ENCODE peak calls at places on chromosomes 6 and 20, in ten cellular contexts. One of them, this sample, is unnamed.

GRCh38 chr20:5734559-5735137 is 15.6 kb upstream of the SHLD1 start:
- DNase-seq in pancreas: no peak
- DNase-seq in substantia nigra: no peak
- DNase-seq in A549: peak
- DNase-seq in mesendoderm: no peak
- DNase-seq in RWPE1: no peak
- DNase-seq in neuronal stem cell: no peak
- DNase-seq in ovary: no peak
- DNase-seq in CD8-positive, alpha-beta T cell: no peak
- DNase-seq in PC-9: no peak
- DNase-seq in this sample: no peak

GRCh38 chr6:111727798-111728197 is 122.1 kb upstream of the TRAF3IP2 start:
- DNase-seq in pancreas: no peak
- DNase-seq in substantia nigra: no peak
- DNase-seq in A549: peak
- DNase-seq in mesendoderm: peak
- DNase-seq in RWPE1: no peak
- DNase-seq in neuronal stem cell: no peak
- DNase-seq in ovary: no peak
- DNase-seq in CD8-positive, alpha-beta T cell: no peak
- DNase-seq in PC-9: no peak
- DNase-seq in this sample: no peak

GRCh38 chr6:31582230-31582601 is at the start of gene LTB:
- DNase-seq in pancreas: no peak
- DNase-seq in substantia nigra: no peak
- DNase-seq in A549: no peak
- DNase-seq in mesendoderm: no peak
- DNase-seq in RWPE1: no peak
- DNase-seq in neuronal stem cell: no peak
- DNase-seq in ovary: no peak
- DNase-seq in CD8-positive, alpha-beta T cell: peak
- DNase-seq in PC-9: no peak
- DNase-seq in this sample: peak

GRCh38 chr6:30544666-30545272 is 11.5 kb downstream of the GNL1 start:
- DNase-seq in pancreas: peak
- DNase-seq in substantia nigra: no peak
- DNase-seq in A549: peak
- DNase-seq in mesendoderm: peak
- DNase-seq in RWPE1: peak
- DNase-seq in neuronal stem cell: peak
- DNase-seq in ovary: no peak
- DNase-seq in CD8-positive, alpha-beta T cell: no peak
- DNase-seq in PC-9: no peak
- DNase-seq in this sample: peak

GRCh38 chr20:58710481-58711265 is 18.1 kb downstream of the NPEPL1 start:
- DNase-seq in pancreas: peak
- DNase-seq in substantia nigra: no peak
- DNase-seq in A549: no peak
- DNase-seq in mesendoderm: no peak
- DNase-seq in RWPE1: no peak
- DNase-seq in neuronal stem cell: no peak
- DNase-seq in ovary: no peak
- DNase-seq in CD8-positive, alpha-beta T cell: no peak
- DNase-seq in PC-9: no peak
- DNase-seq in this sample: no peak

GRCh38 chr6:52454556-52454955 is 34.4 kb downstream of the EFHC1 start:
- DNase-seq in pancreas: no peak
- DNase-seq in substantia nigra: no peak
- DNase-seq in A549: no peak
- DNase-seq in mesendoderm: peak
- DNase-seq in RWPE1: peak
- DNase-seq in neuronal stem cell: no peak
- DNase-seq in ovary: no peak
- DNase-seq in CD8-positive, alpha-beta T cell: no peak
- DNase-seq in PC-9: peak
- DNase-seq in this sample: no peak

GRCh38 chr6:71478834-71479541 is 190.4 kb downstream of the OGFRL1 start:
- DNase-seq in pancreas: no peak
- DNase-seq in substantia nigra: no peak
- DNase-seq in A549: peak
- DNase-seq in mesendoderm: peak
- DNase-seq in RWPE1: peak
- DNase-seq in neuronal stem cell: no peak
- DNase-seq in ovary: no peak
- DNase-seq in CD8-positive, alpha-beta T cell: no peak
- DNase-seq in PC-9: peak
- DNase-seq in this sample: no peak

GRCh38 chr6:2600363-2600762 is 150.4 kb downstream of the MYLK4 start:
- DNase-seq in pancreas: no peak
- DNase-seq in substantia nigra: no peak
- DNase-seq in A549: no peak
- DNase-seq in mesendoderm: no peak
- DNase-seq in RWPE1: no peak
- DNase-seq in neuronal stem cell: no peak
- DNase-seq in ovary: no peak
- DNase-seq in CD8-positive, alpha-beta T cell: no peak
- DNase-seq in PC-9: no peak
- DNase-seq in this sample: no peak

GRCh38 chr6:144581807-144582537 is 296.8 kb downstream of the UTRN start:
- DNase-seq in pancreas: no peak
- DNase-seq in substantia nigra: no peak
- DNase-seq in A549: peak
- DNase-seq in mesendoderm: peak
- DNase-seq in RWPE1: no peak
- DNase-seq in neuronal stem cell: peak
- DNase-seq in ovary: no peak
- DNase-seq in CD8-positive, alpha-beta T cell: no peak
- DNase-seq in PC-9: no peak
- DNase-seq in this sample: peak

GRCh38 chr6:105374010-105374420 is 28.9 kb downstream of the PREP start:
- DNase-seq in pancreas: no peak
- DNase-seq in substantia nigra: no peak
- DNase-seq in A549: no peak
- DNase-seq in mesendoderm: no peak
- DNase-seq in RWPE1: peak
- DNase-seq in neuronal stem cell: no peak
- DNase-seq in ovary: no peak
- DNase-seq in CD8-positive, alpha-beta T cell: no peak
- DNase-seq in PC-9: peak
- DNase-seq in this sample: no peak

GRCh38 chr6:16799279-16800193 is 38.3 kb upstream of the ATXN1 start:
- DNase-seq in pancreas: no peak
- DNase-seq in substantia nigra: no peak
- DNase-seq in A549: peak
- DNase-seq in mesendoderm: no peak
- DNase-seq in RWPE1: peak
- DNase-seq in neuronal stem cell: no peak
- DNase-seq in ovary: no peak
- DNase-seq in CD8-positive, alpha-beta T cell: no peak
- DNase-seq in PC-9: no peak
- DNase-seq in this sample: no peak

GRCh38 chr6:42236680-42237473 is 19.2 kb upstream of the MRPS10 start:
- DNase-seq in pancreas: no peak
- DNase-seq in substantia nigra: no peak
- DNase-seq in A549: no peak
- DNase-seq in mesendoderm: no peak
- DNase-seq in RWPE1: no peak
- DNase-seq in neuronal stem cell: no peak
- DNase-seq in ovary: no peak
- DNase-seq in CD8-positive, alpha-beta T cell: no peak
- DNase-seq in PC-9: no peak
- DNase-seq in this sample: no peak

GRCh38 chr6:139663996-139664395 is 289.5 kb upstream of the CITED2 start:
- DNase-seq in pancreas: no peak
- DNase-seq in substantia nigra: no peak
- DNase-seq in A549: no peak
- DNase-seq in mesendoderm: no peak
- DNase-seq in RWPE1: no peak
- DNase-seq in neuronal stem cell: no peak
- DNase-seq in ovary: no peak
- DNase-seq in CD8-positive, alpha-beta T cell: no peak
- DNase-seq in PC-9: no peak
- DNase-seq in this sample: no peak

GRCh38 chr20:51346686-51347485 is 195.6 kb downstream of the NFATC2 start:
- DNase-seq in pancreas: no peak
- DNase-seq in substantia nigra: no peak
- DNase-seq in A549: peak
- DNase-seq in mesendoderm: no peak
- DNase-seq in RWPE1: peak
- DNase-seq in neuronal stem cell: no peak
- DNase-seq in ovary: no peak
- DNase-seq in CD8-positive, alpha-beta T cell: no peak
- DNase-seq in PC-9: no peak
- DNase-seq in this sample: no peak

DNA sequence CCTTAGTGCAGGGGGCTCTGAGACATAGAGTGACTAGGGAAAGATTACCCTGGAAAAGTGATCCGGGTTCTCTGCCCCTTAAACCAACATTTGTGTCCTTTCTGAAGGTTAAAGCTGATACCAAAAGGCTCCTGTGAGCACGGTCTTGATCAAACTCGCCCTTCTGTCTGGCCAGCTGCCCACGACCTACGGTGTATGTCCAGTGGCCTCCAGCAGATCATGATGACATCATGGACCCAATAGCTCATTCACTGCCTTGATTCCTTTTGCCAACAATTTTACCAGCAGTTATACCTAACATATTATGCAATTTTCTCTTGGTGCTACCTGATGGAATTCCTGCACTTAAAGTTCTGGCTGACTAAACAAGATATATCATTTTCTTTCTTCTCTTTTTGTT is 6.8 kb downstream of the ULBP2 start:
- DNase-seq in pancreas: no peak
- DNase-seq in substantia nigra: no peak
- DNase-seq in A549: no peak
- DNase-seq in mesendoderm: no peak
- DNase-seq in RWPE1: no peak
- DNase-seq in neuronal stem cell: no peak
- DNase-seq in ovary: no peak
- DNase-seq in CD8-positive, alpha-beta T cell: no peak
- DNase-seq in PC-9: no peak
- DNase-seq in this sample: no peak
- H3K27ac ChIP-seq in pancreas: no peak
- H3K27ac ChIP-seq in substantia nigra: no peak
- H3K27ac ChIP-seq in A549: no peak
- H3K27ac ChIP-seq in mesendoderm: no peak
- H3K27ac ChIP-seq in RWPE1: no peak
- H3K27ac ChIP-seq in neuronal stem cell: no peak
- H3K27ac ChIP-seq in ovary: no peak
- H3K27ac ChIP-seq in CD8-positive, alpha-beta T cell: no peak
- H3K27ac ChIP-seq in PC-9: no peak
- H3K27ac ChIP-seq in this sample: no peak

GRCh38 chr20:61287583-61287982 is 35.5 kb downstream of the CDH4 start:
- DNase-seq in pancreas: no peak
- DNase-seq in substantia nigra: no peak
- DNase-seq in A549: no peak
- DNase-seq in mesendoderm: no peak
- DNase-seq in RWPE1: no peak
- DNase-seq in neuronal stem cell: no peak
- DNase-seq in ovary: no peak
- DNase-seq in CD8-positive, alpha-beta T cell: no peak
- DNase-seq in PC-9: no peak
- DNase-seq in this sample: no peak
- H3K27ac ChIP-seq in pancreas: no peak
- H3K27ac ChIP-seq in substantia nigra: no peak
- H3K27ac ChIP-seq in A549: no peak
- H3K27ac ChIP-seq in mesendoderm: no peak
- H3K27ac ChIP-seq in RWPE1: no peak
- H3K27ac ChIP-seq in neuronal stem cell: no peak
- H3K27ac ChIP-seq in ovary: no peak
- H3K27ac ChIP-seq in CD8-positive, alpha-beta T cell: no peak
- H3K27ac ChIP-seq in PC-9: no peak
- H3K27ac ChIP-seq in this sample: no peak

DNA sequence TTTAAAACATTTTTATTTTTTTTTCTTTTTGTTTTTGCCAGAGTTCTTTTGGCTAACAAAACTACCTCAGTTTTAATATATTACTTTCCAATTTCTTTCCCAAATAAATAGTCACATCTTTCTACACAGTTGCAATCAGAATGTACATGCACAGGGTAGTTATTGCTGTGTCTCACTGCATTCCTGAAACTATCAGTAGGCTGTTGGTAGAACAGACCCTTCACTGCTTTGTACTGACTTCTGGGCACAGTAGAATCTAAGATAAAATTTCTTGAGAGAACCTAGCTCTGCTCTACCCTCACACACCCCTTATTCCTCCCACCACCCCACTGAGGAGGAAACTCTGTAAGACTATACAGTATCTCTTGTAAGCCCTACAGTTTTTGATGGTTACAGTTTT is 19.9 kb downstream of the TPX2 start:
- DNase-seq in pancreas: no peak
- DNase-seq in substantia nigra: no peak
- DNase-seq in A549: no peak
- DNase-seq in mesendoderm: no peak
- DNase-seq in RWPE1: no peak
- DNase-seq in neuronal stem cell: no peak
- DNase-seq in ovary: no peak
- DNase-seq in CD8-positive, alpha-beta T cell: no peak
- DNase-seq in PC-9: no peak
- DNase-seq in this sample: no peak
- H3K27ac ChIP-seq in pancreas: no peak
- H3K27ac ChIP-seq in substantia nigra: no peak
- H3K27ac ChIP-seq in A549: no peak
- H3K27ac ChIP-seq in mesendoderm: no peak
- H3K27ac ChIP-seq in RWPE1: no peak
- H3K27ac ChIP-seq in neuronal stem cell: no peak
- H3K27ac ChIP-seq in ovary: no peak
- H3K27ac ChIP-seq in CD8-positive, alpha-beta T cell: no peak
- H3K27ac ChIP-seq in PC-9: no peak
- H3K27ac ChIP-seq in this sample: no peak

GRCh38 chr6:32938494-32938893 is 2.3 kb downstream of the HLA-DMB start:
- DNase-seq in pancreas: no peak
- DNase-seq in substantia nigra: no peak
- DNase-seq in A549: no peak
- DNase-seq in mesendoderm: no peak
- DNase-seq in RWPE1: no peak
- DNase-seq in neuronal stem cell: no peak
- DNase-seq in ovary: no peak
- DNase-seq in CD8-positive, alpha-beta T cell: no peak
- DNase-seq in PC-9: no peak
- DNase-seq in this sample: no peak

GRCh38 chr6:32933661-32934085 is 7.2 kb downstream of the HLA-DMB start:
- DNase-seq in pancreas: peak
- DNase-seq in substantia nigra: peak
- DNase-seq in A549: peak
- DNase-seq in mesendoderm: peak
- DNase-seq in RWPE1: peak
- DNase-seq in neuronal stem cell: peak
- DNase-seq in ovary: peak
- DNase-seq in CD8-positive, alpha-beta T cell: peak
- DNase-seq in PC-9: peak
- DNase-seq in this sample: peak

GRCh38 chr6:32937230-32937633 is 3.6 kb downstream of the HLA-DMB start:
- DNase-seq in pancreas: peak
- DNase-seq in substantia nigra: peak
- DNase-seq in A549: no peak
- DNase-seq in mesendoderm: no peak
- DNase-seq in RWPE1: no peak
- DNase-seq in neuronal stem cell: no peak
- DNase-seq in ovary: no peak
- DNase-seq in CD8-positive, alpha-beta T cell: no peak
- DNase-seq in PC-9: no peak
- DNase-seq in this sample: no peak

GRCh38 chr6:32935551-32936246 is 5.1 kb downstream of the HLA-DMB start:
- DNase-seq in pancreas: no peak
- DNase-seq in substantia nigra: no peak
- DNase-seq in A549: no peak
- DNase-seq in mesendoderm: no peak
- DNase-seq in RWPE1: no peak
- DNase-seq in neuronal stem cell: no peak
- DNase-seq in ovary: no peak
- DNase-seq in CD8-positive, alpha-beta T cell: no peak
- DNase-seq in PC-9: no peak
- DNase-seq in this sample: no peak

GRCh38 chr6:32936247-32937152 is 4.3 kb downstream of the HLA-DMB start:
- DNase-seq in pancreas: no peak
- DNase-seq in substantia nigra: peak
- DNase-seq in A549: no peak
- DNase-seq in mesendoderm: no peak
- DNase-seq in RWPE1: no peak
- DNase-seq in neuronal stem cell: no peak
- DNase-seq in ovary: no peak
- DNase-seq in CD8-positive, alpha-beta T cell: no peak
- DNase-seq in PC-9: no peak
- DNase-seq in this sample: no peak
- H3K27ac ChIP-seq in pancreas: no peak
- H3K27ac ChIP-seq in substantia nigra: no peak
- H3K27ac ChIP-seq in A549: no peak
- H3K27ac ChIP-seq in mesendoderm: no peak
- H3K27ac ChIP-seq in RWPE1: no peak
- H3K27ac ChIP-seq in neuronal stem cell: no peak
- H3K27ac ChIP-seq in ovary: no peak
- H3K27ac ChIP-seq in CD8-positive, alpha-beta T cell: no peak
- H3K27ac ChIP-seq in PC-9: no peak
- H3K27ac ChIP-seq in this sample: no peak